ENCODE peak calls at places on chromosomes 3 and 15, in ten cellular contexts. F is Jurkat, Clone E6-1; H is EL; L is RWPE1; W is T-helper 9 cell; S is NCI-H524; P is cerebellar cortex; X is AG08395; B is NCI-H226; R is pancreas. Y is an unnamed sample.

GRCh38 chr3:194053136-194053535 is 82.8 kb upstream of the HES1 start:
- DNase-seq in X (no peak), W (no peak), F (no peak), L (no peak), R (no peak), H (peak; percentile 13), S (no peak), B (no peak), P (no peak), Y (no peak)

GRCh38 chr3:71067977-71068376 is 515.6 kb downstream of the FOXP1 start:
- DNase-seq in R (no peak), W (no peak), B (no peak), F (peak; percentile 97), S (no peak), H (no peak), L (no peak), X (no peak), P (no peak), Y (no peak)

GRCh38 chr3:113508966-113509365 is 6.0 kb downstream of the SPICE1 start:
- DNase-seq in W (no peak), R (no peak), S (no peak), L (no peak), F (no peak), B (no peak), H (no peak), P (no peak), X (no peak), Y (no peak)

GRCh38 chr3:133328373-133328772 is 71.5 kb upstream of the BFSP2 start:
- DNase-seq in X (no peak), R (no peak), F (no peak), W (no peak), P (no peak), B (no peak), S (no peak), H (no peak), L (no peak), Y (no peak)

GRCh38 chr15:33735637-33736247 is 232.6 kb upstream of the CHRM5 start:
- DNase-seq in W (no peak), S (peak; percentile 25), L (peak; percentile 37), B (no peak), X (peak; percentile 32), P (peak; percentile 41), H (peak; percentile 15), R (peak; percentile 14), F (peak; percentile 21), Y (no peak)

GRCh38 chr3:37766220-37766605 is 95.5 kb upstream of the CTDSPL start:
- DNase-seq in F (no peak), X (no peak), W (no peak), H (no peak), B (no peak), R (no peak), L (no peak), S (no peak), P (no peak), Y (no peak)

GRCh38 chr3:16143870-16144568 is 30.5 kb upstream of the GALNT15 start:
- DNase-seq in X (no peak), P (no peak), B (peak; percentile 41), L (no peak), W (no peak), S (no peak), F (no peak), R (no peak), H (no peak), Y (no peak)

GRCh38 chr15:37106490-37107001 is 6.2 kb upstream of the MEIS2 start:
- DNase-seq in R (no peak), L (no peak), F (peak; percentile 7), H (peak; percentile 13), W (no peak), P (peak; percentile 64), B (peak; percentile 56), S (peak; percentile 19), X (no peak), Y (no peak)

GRCh38 chr15:40928975-40929729 is at the start of gene DLL4:
- DNase-seq in L (peak; percentile 70), B (peak; percentile 12), H (peak; percentile 71), X (no peak), R (peak; percentile 61), P (peak; percentile 68), S (peak; percentile 94), W (no peak), F (no peak), Y (no peak)

GRCh38 chr15:60390931-60391501 is 6.8 kb downstream of the ANXA2 start:
- DNase-seq in S (no peak), B (peak; percentile 93), R (no peak), L (peak; percentile 80), F (no peak), W (no peak), P (no peak), X (peak; percentile 80), H (peak; percentile 95), Y (peak; percentile 80)

GRCh38 chr3:43620953-43621405 is 832 bp downstream of the ANO10 start:
- DNase-seq in L (peak; percentile 2), F (no peak), S (peak; percentile 24), B (no peak), X (no peak), W (no peak), P (peak; percentile 56), R (no peak), H (no peak), Y (no peak)

GRCh38 chr3:168249048-168249538 is 153.4 kb upstream of the GOLIM4 start:
- DNase-seq in B (no peak), X (no peak), S (peak; percentile 84), H (peak; percentile 13), R (no peak), P (no peak), F (no peak), L (no peak), W (no peak), Y (no peak)

GRCh38 chr3:11140054-11140712 is 14.1 kb upstream of the HRH1 start:
- DNase-seq in W (no peak), F (peak; percentile 24), X (no peak), L (peak; percentile 16), H (no peak), P (no peak), R (no peak), B (peak; percentile 19), S (no peak), Y (no peak)

GRCh38 chr15:24675332-24676144 is at the start of gene NPAP1:
- DNase-seq in S (no peak), L (no peak), P (no peak), B (no peak), H (no peak), W (no peak), R (no peak), F (no peak), X (no peak), Y (no peak)

GRCh38 chr15:84826369-84826823 is 9.2 kb downstream of the ALPK3 start:
- DNase-seq in W (no peak), S (peak; percentile 16), B (peak; percentile 21), F (peak; percentile 27), P (peak; percentile 37), X (peak; percentile 63), L (peak; percentile 40), R (peak; percentile 68), H (peak; percentile 24), Y (no peak)

GRCh38 chr15:22780267-22780666 is 6.2 kb upstream of the NIPA1 start:
- DNase-seq in S (no peak), L (no peak), P (no peak), F (no peak), W (no peak), B (peak; percentile 4), R (no peak), H (no peak), X (no peak), Y (no peak)

GRCh38 chr3:148729656-148730055 is 32.0 kb downstream of the AGTR1 start:
- DNase-seq in H (no peak), B (peak; percentile 13), R (no peak), X (no peak), P (no peak), S (no peak), F (no peak), L (no peak), W (no peak), Y (no peak)

GRCh38 chr15:63551400-63551799 is 45.8 kb upstream of the FBXL22 start:
- DNase-seq in F (no peak), P (no peak), W (no peak), H (peak; percentile 53), B (peak; percentile 54), X (peak; percentile 30), S (no peak), R (peak; percentile 42), L (peak; percentile 14), Y (no peak)

GRCh38 chr15:39191871-39192281 is 389.0 kb upstream of the THBS1 start:
- DNase-seq in W (no peak), S (no peak), F (no peak), L (peak; percentile 46), B (peak; percentile 20), X (peak; percentile 44), P (no peak), H (peak; percentile 76), R (no peak), Y (peak; percentile 63)

GRCh38 chr15:32669870-32670623 is 28.5 kb downstream of the SCG5 start:
- DNase-seq in X (peak; percentile 74), S (no peak), P (peak; percentile 23), W (no peak), L (no peak), B (no peak), R (no peak), F (no peak), H (peak; percentile 82), Y (peak; percentile 95)

GRCh38 chr3:157204431-157204830 is 44.5 kb upstream of the CCNL1 start:
- DNase-seq in L (no peak), H (peak; percentile 47), S (no peak), W (no peak), F (no peak), X (peak; percentile 21), B (no peak), R (no peak), P (peak; percentile 27), Y (peak; percentile 30)

GRCh38 chr3:42936157-42936981 is 30.4 kb downstream of the ZNF662 start:
- DNase-seq in P (peak; percentile 56), S (peak; percentile 57), L (peak; percentile 79), R (peak; percentile 50), H (peak; percentile 21), F (no peak), B (no peak), W (no peak), X (peak; percentile 43), Y (peak; percentile 12)

GRCh38 chr15:31216210-31216911 is 110.3 kb upstream of the KLF13 start:
- DNase-seq in F (peak; percentile 68), H (peak; percentile 53), R (peak; percentile 67), S (peak; percentile 89), B (peak; percentile 62), X (peak; percentile 62), L (peak; percentile 83), W (peak; percentile 37), P (peak; percentile 35), Y (no peak)

GRCh38 chr3:150830094-150830681 is 67.2 kb upstream of the SIAH2 start:
- DNase-seq in H (no peak), S (peak; percentile 22), B (no peak), P (peak; percentile 6), F (no peak), L (no peak), W (no peak), X (no peak), R (no peak), Y (no peak)

GRCh38 chr3:104323226-104323625 is 1043.5 kb upstream of the ALCAM start:
- DNase-seq in F (no peak), R (no peak), H (no peak), W (no peak), X (no peak), S (no peak), P (no peak), B (no peak), L (no peak), Y (no peak)

GRCh38 chr15:42384597-42384996 is 25.3 kb downstream of the CAPN3 start:
- DNase-seq in S (no peak), B (no peak), W (no peak), L (no peak), R (no peak), X (no peak), F (no peak), P (no peak), H (no peak), Y (no peak)

GRCh38 chr15:56759450-56759845 is 26.1 kb upstream of the ZNF280D start:
- DNase-seq in R (no peak), H (peak; percentile 97), S (no peak), B (peak; percentile 91), L (peak; percentile 35), W (no peak), X (peak; percentile 65), F (no peak), P (no peak), Y (peak; percentile 76)

GRCh38 chr3:8739757-8740508 is 6.3 kb downstream of the CAV3 start:
- DNase-seq in R (no peak), S (no peak), L (peak; percentile 93), P (no peak), H (peak; percentile 91), W (no peak), X (peak; percentile 79), B (peak; percentile 94), F (no peak), Y (peak; percentile 36)